ENCODE peak calls at places on chromosomes 4 and X, in six cellular contexts. E is uterus, X is BJ, I is cardiac muscle cell, A is progenitor cell of endocrine pancreas, G is activated B cell treated with CpG ODN at 0.5 μM for 24 hours. B is an unnamed sample.

GRCh38 chrX:42538405-42538804 is 239.6 kb downstream of the PPP1R2C start:
- DNase-seq in E (no peak), X (no peak), I (no peak), A (no peak), G (no peak), B (no peak)

GRCh38 chrX:16797358-16797757 is 11.1 kb downstream of the TXLNG start:
- DNase-seq in E (peak), X (no peak), I (peak), A (no peak), G (no peak), B (peak)

GRCh38 chrX:150574824-150575409 is 6.5 kb downstream of the MTM1 start:
- DNase-seq in E (no peak), X (no peak), I (no peak), A (no peak), G (no peak), B (no peak)

GRCh38 chr4:1953335-1953734 is 55.4 kb downstream of the NELFA start:
- DNase-seq in E (no peak), X (no peak), I (no peak), A (no peak), G (no peak), B (no peak)

GRCh38 chrX:150063673-150064072 is 125.4 kb upstream of the EOLA2 start:
- DNase-seq in E (no peak), X (no peak), I (no peak), A (no peak), G (no peak), B (no peak)

GRCh38 chr4:177737387-177737965 is 295.2 kb upstream of the AGA start:
- DNase-seq in E (no peak), X (no peak), I (no peak), A (no peak), G (no peak), B (no peak)

GRCh38 chrX:150371877-150372276 is 8.8 kb downstream of the MAMLD1 start:
- DNase-seq in E (no peak), X (no peak), I (no peak), A (no peak), G (no peak), B (no peak)

GRCh38 chr4:137531121-137531520 is 1.2 kb downstream of the PCDH18 start:
- DNase-seq in E (no peak), X (no peak), I (peak), A (no peak), G (no peak), B (no peak)

GRCh38 chr4:38928886-38929285 is 61.3 kb downstream of the FAM114A1 start:
- DNase-seq in E (no peak), X (no peak), I (no peak), A (no peak), G (no peak), B (no peak)

GRCh38 chrX:40005290-40006011 is 92.3 kb downstream of the BCOR start:
- DNase-seq in E (peak), X (no peak), I (peak), A (no peak), G (no peak), B (no peak)

GRCh38 chr4:815464-816146 is 10.3 kb downstream of the CPLX1 start:
- DNase-seq in E (no peak), X (no peak), I (no peak), A (no peak), G (no peak), B (peak)

GRCh38 chr4:84681488-84682274 is 98.8 kb downstream of the CDS1 start:
- DNase-seq in E (no peak), X (peak), I (peak), A (no peak), G (no peak), B (no peak)

GRCh38 chr4:177229331-177229730 is 80.3 kb upstream of the NEIL3 start:
- DNase-seq in E (no peak), X (no peak), I (peak), A (no peak), G (no peak), B (no peak)

GRCh38 chr4:185424905-185425599 is 712 bp downstream of the UFSP2 start:
- DNase-seq in E (no peak), X (peak), I (peak), A (no peak), G (no peak), B (no peak)

GRCh38 chrX:47583240-47583861 is 1.1 kb downstream of the TIMP1 start:
- DNase-seq in E (no peak), X (no peak), I (no peak), A (no peak), G (no peak), B (peak)

GRCh38 chrX:101219840-101220191 is 230 bp downstream of the DRP2 start:
- DNase-seq in E (no peak), X (no peak), I (peak), A (no peak), G (no peak), B (no peak)

GRCh38 chr4:113052379-113052951 is 3.0 kb downstream of the ANK2 start:
- DNase-seq in E (no peak), X (no peak), I (peak), A (no peak), G (no peak), B (no peak)

GRCh38 chr4:98199247-98199646 is 56.0 kb upstream of the STPG2 start:
- DNase-seq in E (no peak), X (no peak), I (no peak), A (no peak), G (no peak), B (peak)

GRCh38 chrX:135295238-135295943 is 13.9 kb upstream of the ETDC start:
- DNase-seq in E (peak), X (no peak), I (peak), A (peak), G (peak), B (peak)

GRCh38 chr4:72631296-72631695 is 62.3 kb upstream of the ADAMTS3 start:
- DNase-seq in E (peak), X (peak), I (peak), A (no peak), G (no peak), B (peak)

GRCh38 chr4:1666391-1666790 is 17.7 kb downstream of the FAM53A start:
- DNase-seq in E (no peak), X (no peak), I (no peak), A (no peak), G (no peak), B (no peak)

GRCh38 chr4:13427599-13428325 is 56.4 kb downstream of the RAB28 start:
- DNase-seq in E (no peak), X (no peak), I (peak), A (no peak), G (no peak), B (no peak)

GRCh38 chrX:18855919-18856644 is 127.8 kb downstream of the PHKA2 start:
- DNase-seq in E (no peak), X (no peak), I (peak), A (no peak), G (no peak), B (no peak)

GRCh38 chr4:33961751-33962150 is 2282.6 kb downstream of the ARAP2 start:
- DNase-seq in E (no peak), X (peak), I (no peak), A (no peak), G (no peak), B (no peak)

GRCh38 chr4:85701881-85702321 is 227.0 kb downstream of the ARHGAP24 start:
- DNase-seq in E (no peak), X (no peak), I (peak), A (no peak), G (no peak), B (no peak)

DNA sequence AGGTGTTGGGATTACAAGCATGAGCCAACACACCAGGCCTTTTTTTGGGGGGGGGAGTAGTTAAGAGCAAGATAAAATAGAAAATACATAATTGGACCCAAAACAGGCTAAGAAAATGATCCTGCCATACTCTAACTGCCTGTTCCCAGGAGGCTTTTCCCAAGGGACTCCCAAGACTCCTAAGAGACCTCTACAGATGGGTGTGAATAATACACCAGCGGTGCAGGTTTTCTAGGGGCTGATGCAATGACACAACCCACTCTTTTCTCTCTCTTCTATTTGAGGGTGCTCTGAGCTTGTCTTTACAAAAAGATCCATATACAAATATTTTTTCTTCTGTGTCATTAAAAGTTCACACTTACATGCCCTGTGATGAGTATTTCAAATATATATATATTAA is 116.9 kb downstream of the RASL11B start:
- DNase-seq in E (no peak), X (no peak), I (no peak), A (no peak), G (no peak), B (no peak)
- TF ChIP-seq CTCF in E (no peak), X (no peak), I (no peak), A (no peak), G (no peak), B (no peak)

DNA sequence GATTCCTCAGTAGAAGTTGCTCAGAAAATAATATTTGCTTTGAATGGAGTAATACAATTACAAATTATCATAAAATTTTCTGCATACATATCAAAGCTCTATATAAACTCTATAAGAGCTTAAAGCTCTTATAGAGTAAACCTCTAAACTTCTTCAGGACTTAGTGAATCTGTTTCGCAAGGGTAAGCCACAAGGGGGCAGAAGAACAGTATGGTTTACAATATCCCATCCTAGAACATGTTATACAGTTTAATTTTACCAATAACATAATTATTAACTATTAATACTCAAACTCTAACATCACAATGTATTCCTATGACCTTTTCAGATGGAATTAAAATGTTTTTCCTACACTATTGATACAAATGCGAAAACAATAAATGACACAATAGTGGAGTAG is 33.8 kb upstream of the SPANXN1 start:
- DNase-seq in E (no peak), X (no peak), I (no peak), A (no peak), G (no peak), B (no peak)
- TF ChIP-seq CTCF in E (no peak), X (no peak), I (no peak), A (peak), G (no peak), B (peak)

GRCh38 chr4:3465698-3466671 is 2.9 kb downstream of the DOK7 start:
- DNase-seq in E (no peak), X (no peak), I (no peak), A (no peak), G (no peak), B (no peak)
- TF ChIP-seq CTCF in E (no peak), X (peak), I (peak), A (peak), G (no peak), B (no peak)

GRCh38 chrX:115948018-115948923 is 222.3 kb upstream of the AGTR2 start:
- DNase-seq in E (no peak), X (no peak), I (no peak), A (no peak), G (no peak), B (no peak)
- TF ChIP-seq CTCF in E (no peak), X (no peak), I (no peak), A (no peak), G (no peak), B (no peak)

DNA sequence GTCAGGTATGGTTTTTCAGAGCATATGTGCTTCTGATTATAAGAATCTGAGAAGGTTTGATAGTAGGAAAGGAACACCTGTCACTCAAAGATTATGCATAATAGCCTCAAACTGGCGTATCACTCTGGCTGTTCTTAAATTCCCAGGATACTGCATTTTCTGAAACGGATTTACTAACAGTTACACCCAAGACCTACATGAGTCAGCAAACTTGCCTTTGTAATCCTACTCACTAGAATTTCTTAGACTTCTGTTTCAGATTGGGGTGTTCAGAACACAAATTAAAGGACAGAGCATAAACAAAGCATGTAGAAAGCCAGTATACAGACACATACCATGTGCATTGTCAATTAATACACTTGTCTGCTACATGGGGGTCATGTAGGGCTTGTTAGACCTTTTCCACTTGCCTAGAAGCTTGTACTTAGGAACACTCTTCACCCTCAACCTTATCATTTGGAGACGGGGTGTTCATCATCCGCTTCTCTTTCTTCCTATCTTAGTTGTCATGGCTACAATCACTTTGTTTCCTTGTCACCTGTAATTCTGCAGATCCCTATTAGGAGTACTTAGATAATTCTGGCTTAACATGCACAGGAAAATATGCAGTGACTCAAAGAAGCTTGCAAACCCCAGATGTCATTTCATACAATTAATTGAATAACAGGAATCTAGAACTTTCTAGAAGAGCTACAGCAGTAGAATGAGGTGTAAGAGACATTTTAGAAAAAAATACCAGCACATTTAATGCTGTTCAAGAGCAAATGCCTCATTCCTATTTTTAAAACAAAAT is 593.0 kb upstream of the TENM3 start:
- DNase-seq in E (no peak), X (no peak), I (peak), A (no peak), G (no peak), B (no peak)
- TF ChIP-seq CTCF in E (no peak), X (no peak), I (no peak), A (no peak), G (no peak), B (no peak)

DNA sequence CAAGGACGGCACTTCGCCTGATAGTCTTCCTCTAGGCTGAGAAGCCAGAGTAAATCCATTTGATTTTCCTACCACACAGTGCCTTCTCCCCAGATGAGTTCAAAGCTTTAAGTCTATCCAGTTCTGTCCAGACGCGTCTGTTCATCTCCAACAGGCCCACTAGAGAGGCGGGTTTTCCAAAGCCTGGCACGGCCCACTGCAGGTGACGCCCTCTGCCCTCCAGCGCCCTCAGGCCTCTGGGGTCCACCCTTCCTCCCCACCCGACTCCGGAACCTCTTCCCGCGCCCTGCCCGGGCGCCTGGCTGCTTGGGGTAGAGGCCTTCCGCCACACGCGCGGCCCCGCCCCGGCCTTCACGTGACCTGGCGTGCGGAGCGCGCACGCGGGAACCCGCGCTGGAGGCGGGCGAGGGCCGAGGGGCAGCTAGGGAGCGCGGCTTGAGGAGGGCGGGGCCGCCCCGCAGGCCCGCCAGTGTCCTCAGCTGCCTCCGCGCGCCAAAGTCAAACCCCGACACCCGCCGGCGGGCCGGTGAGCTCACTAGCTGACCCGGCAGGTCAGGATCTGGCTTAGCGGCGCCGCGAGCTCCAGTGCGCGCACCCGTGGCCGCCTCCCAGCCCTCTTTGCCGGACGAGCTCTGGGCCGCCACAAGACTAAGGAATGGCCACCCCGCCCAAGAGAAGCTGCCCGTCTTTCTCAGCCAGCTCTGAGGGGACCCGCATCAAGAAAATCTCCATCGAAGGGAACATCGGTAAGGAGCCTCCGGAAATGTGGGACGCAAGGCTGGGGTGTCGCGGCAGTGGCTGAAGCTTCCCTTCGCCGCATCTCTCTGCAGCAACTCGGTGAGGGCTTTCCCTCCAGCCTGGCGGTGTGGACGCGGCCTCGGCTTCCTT is at the start of gene DCK:
- DNase-seq in E (peak), X (peak), I (peak), A (peak), G (peak), B (peak)
- TF ChIP-seq CTCF in E (no peak), X (no peak), I (no peak), A (no peak), G (no peak), B (no peak)

GRCh38 chr4:164716901-164717300 is 37.0 kb upstream of the SMIM31 start:
- DNase-seq in E (no peak), X (no peak), I (no peak), A (no peak), G (no peak), B (no peak)
- TF ChIP-seq CTCF in E (no peak), X (no peak), I (no peak), A (peak), G (no peak), B (no peak)

B was measured in adrenal gland.